ENCODE peak calls at places on chromosomes 3 and 15, in five cellular contexts. L is hepatic stellate cell; B is NCI-H2107; V is activated CD4-positive, alpha-beta T cell treated with anti-CD3 and anti-CD28 coated beads, Interleukin-2, amount 50 U/mL, for 48 hours; N is neuronal stem cell. U is an unnamed sample.

GRCh38 chr3:11327619-11328018 is 55.4 kb downstream of the ATG7 start:
- DNase-seq in L (no peak), B (no peak), V (no peak), N (no peak), U (no peak)

GRCh38 chr3:188113761-188114160 is 40.2 kb upstream of the LPP start:
- DNase-seq in L (no peak), B (no peak), V (no peak), N (no peak), U (no peak)

GRCh38 chr15:35168464-35168863 is 83.4 kb upstream of the NANOGP8 start:
- DNase-seq in L (peak), B (no peak), V (no peak), N (no peak), U (no peak)

GRCh38 chr15:67838789-67839332 is 984 bp downstream of the RNU6-1 start:
- DNase-seq in L (peak), B (no peak), V (no peak), N (no peak), U (no peak)

GRCh38 chr3:46987485-46988401 is 8.3 kb downstream of the NBEAL2 start:
- DNase-seq in L (no peak), B (no peak), V (peak), N (no peak), U (no peak)

GRCh38 chr3:193590088-193590856 is 2.7 kb upstream of the OPA1 start:
- DNase-seq in L (no peak), B (no peak), V (no peak), N (no peak), U (no peak)

GRCh38 chr3:133488785-133489367 is 84.6 kb upstream of the CDV3 start:
- DNase-seq in L (peak), B (no peak), V (no peak), N (no peak), U (no peak)

GRCh38 chr3:42660131-42660715 is 6.7 kb downstream of the ZBTB47 start:
- DNase-seq in L (no peak), B (no peak), V (no peak), N (no peak), U (no peak)